ENCODE peak calls at places on chromosome 17, in four cellular contexts. R is fibroblast of pulmonary artery; C is CD4-positive, alpha-beta memory T cell; I is T-cell. J is an unnamed sample.
A peak's percentile ranks its signal among the peaks of the same experiment; 100 is the strongest.

GRCh38 chr17:80863626-80864025 is 128.0 kb upstream of the CHMP6 start:
- DNase-seq in I (no peak), C (no peak), R (no peak), J (no peak)

GRCh38 chr17:82152114-82152513 is 54.1 kb upstream of the FASN start:
- DNase-seq in I (no peak), R (no peak), C (no peak), J (no peak)

GRCh38 chr17:47983492-47984223 is 12.7 kb downstream of the CDK5RAP3 start:
- DNase-seq in R (no peak), I (no peak), C (no peak), J (peak; percentile 43)

GRCh38 chr17:31398381-31399275 is 7.2 kb downstream of the RAB11FIP4 start:
- DNase-seq in C (no peak), R (no peak), I (no peak), J (no peak)

GRCh38 chr17:32909787-32910369 is 18.1 kb upstream of the TMEM98 start:
- DNase-seq in R (peak; percentile 90), I (no peak), C (peak; percentile 41), J (peak; percentile 84)

GRCh38 chr17:3039748-3040147 is 23.7 kb downstream of the OR1D5 start:
- DNase-seq in C (no peak), I (no peak), R (peak; percentile 88), J (peak; percentile 26)

GRCh38 chr17:29791336-29791735 is 138.7 kb downstream of the SSH2 start:
- DNase-seq in C (no peak), I (no peak), R (no peak), J (no peak)

GRCh38 chr17:60586288-60586974 is 13.6 kb upstream of the PPM1D start:
- DNase-seq in I (no peak), C (no peak), R (no peak), J (peak; percentile 13)

GRCh38 chr17:43791589-43791988 is 11.4 kb downstream of the CFAP97D1 start:
- DNase-seq in R (peak; percentile 58), C (peak; percentile 24), I (no peak), J (peak; percentile 49)

GRCh38 chr17:48014603-48015037 is 23.0 kb downstream of the COPZ2 start:
- DNase-seq in I (no peak), R (no peak), C (no peak), J (no peak)

GRCh38 chr17:81935709-81936084 is 1.4 kb downstream of the PYCR1 start:
- DNase-seq in I (no peak), C (no peak), R (no peak), J (no peak)

GRCh38 chr17:50815400-50815799 is 20.0 kb upstream of the WFIKKN2 start:
- DNase-seq in R (no peak), C (no peak), I (no peak), J (no peak)

GRCh38 chr17:32103476-32104113 is 38.7 kb upstream of the RHOT1 start:
- DNase-seq in I (no peak), C (no peak), R (peak; percentile 29), J (no peak)

GRCh38 chr17:21674242-21674731 is 18.0 kb upstream of the KCNJ18 start:
- DNase-seq in I (no peak), R (no peak), C (no peak), J (no peak)

GRCh38 chr17:81428121-81428515 is 32.9 kb downstream of the BAHCC1 start:
- DNase-seq in R (no peak), C (no peak), I (no peak), J (no peak)

GRCh38 chr17:76681222-76682137 is 29.3 kb downstream of the MXRA7 start:
- DNase-seq in I (peak; percentile 55), C (peak; percentile 73), R (peak; percentile 84), J (peak; percentile 63)

GRCh38 chr17:56708220-56708567 is 114.7 kb downstream of the NOG start:
- DNase-seq in R (no peak), I (no peak), C (no peak), J (peak; percentile 26)

GRCh38 chr17:45996282-45996937 is 2.6 kb upstream of the STH start:
- DNase-seq in I (no peak), R (no peak), C (no peak), J (no peak)

GRCh38 chr17:17098426-17099035 is 56.3 kb downstream of the MPRIP start:
- DNase-seq in C (no peak), R (peak; percentile 58), I (no peak), J (peak; percentile 31)

GRCh38 chr17:28274591-28275265 is 44.3 kb upstream of the TMEM97 start:
- DNase-seq in C (no peak), I (no peak), R (no peak), J (no peak)

GRCh38 chr17:64323774-64324173 is 60.7 kb upstream of the TEX2 start:
- DNase-seq in I (no peak), C (no peak), R (no peak), J (no peak)

GRCh38 chr17:65297384-65297783 is 160.2 kb downstream of the RGS9 start:
- DNase-seq in C (no peak), R (peak; percentile 60), I (no peak), J (no peak)

GRCh38 chr17:72311004-72311403 is 190.2 kb downstream of the SOX9 start:
- DNase-seq in C (no peak), I (no peak), R (no peak), J (no peak)

GRCh38 chr17:34341916-34342315 is 14.4 kb upstream of the CCL13 start:
- DNase-seq in C (no peak), I (no peak), R (no peak), J (no peak)

GRCh38 chr17:79192503-79193500 is 118.2 kb downstream of the ENGASE start:
- DNase-seq in I (no peak), R (peak; percentile 42), C (no peak), J (peak; percentile 11)

GRCh38 chr17:30292490-30292858 is 730 bp upstream of the BLMH start:
- DNase-seq in R (no peak), I (no peak), C (no peak), J (no peak)

GRCh38 chr17:8080799-8081219 is 6.7 kb downstream of the ALOX12B start:
- DNase-seq in R (no peak), I (no peak), C (no peak), J (no peak)

GRCh38 chr17:78032166-78032565 is 73.7 kb downstream of the TNRC6C start:
- DNase-seq in R (peak; percentile 47), C (no peak), I (no peak), J (peak; percentile 76)

GRCh38 chr17:81365148-81365600 is 30.1 kb upstream of the BAHCC1 start:
- DNase-seq in R (peak; percentile 68), C (no peak), I (no peak), J (peak; percentile 84)

GRCh38 chr17:15038656-15039055 is 226.5 kb downstream of the PMP22 start:
- DNase-seq in R (no peak), I (no peak), C (no peak), J (peak; percentile 5)

GRCh38 chr17:28567604-28568003 is 3.7 kb downstream of the PIGS start:
- DNase-seq in C (no peak), R (no peak), I (no peak), J (no peak)

GRCh38 chr17:37614391-37614790 is 5.2 kb upstream of the SYNRG start:
- DNase-seq in I (no peak), R (peak; percentile 50), C (no peak), J (peak; percentile 93)

GRCh38 chr17:32504166-32504990 is 17.6 kb downstream of the CDK5R1 start:
- DNase-seq in R (no peak), I (no peak), C (no peak), J (no peak)

GRCh38 chr17:323721-324139 is 28.9 kb downstream of the RPH3AL start:
- DNase-seq in C (no peak), I (no peak), R (no peak), J (no peak)

GRCh38 chr17:36647598-36647997 is 46.2 kb downstream of the MRM1 start:
- DNase-seq in I (no peak), C (no peak), R (no peak), J (no peak)

GRCh38 chr17:51487947-51488346 is 227.6 kb downstream of the UTP18 start:
- DNase-seq in I (no peak), C (no peak), R (no peak), J (no peak)

GRCh38 chr17:47316316-47316715 is 7.4 kb upstream of the EFCAB13 start:
- DNase-seq in C (no peak), I (no peak), R (peak; percentile 54), J (peak; percentile 67)

J was measured in IMR-90.